ENCODE peak calls at places on chromosomes 2 and 18, in five cellular contexts. C is colonic mucosa, O is tibial artery, T is GM23338, N is WERI-Rb-1. R is an unnamed sample.

GRCh38 chr2:177282101-177282573 is 17.6 kb upstream of the NFE2L2 start:
- DNase-seq in C (no peak), O (no peak), T (no peak), N (no peak), R (no peak)

GRCh38 chr18:75129717-75130477 is 79.0 kb downstream of the PTGR3 start:
- DNase-seq in C (peak; percentile 14), O (no peak), T (no peak), N (peak; percentile 4), R (no peak)

GRCh38 chr2:155099784-155100183 is 401.3 kb downstream of the KCNJ3 start:
- DNase-seq in C (no peak), O (no peak), T (peak; percentile 31), N (no peak), R (peak; percentile 81)

GRCh38 chr2:25323042-25323514 is 18.6 kb downstream of the DNMT3A start:
- DNase-seq in C (no peak), O (no peak), T (peak; percentile 77), N (peak; percentile 65), R (no peak)

GRCh38 chr2:233972941-233973575 is 55.9 kb downstream of the TRPM8 start:
- DNase-seq in C (no peak), O (no peak), T (no peak), N (no peak), R (no peak)

GRCh38 chr2:85772019-85772745 is 18.4 kb downstream of the ATOH8 start:
- DNase-seq in C (peak; percentile 92), O (peak; percentile 99), T (peak; percentile 74), N (peak; percentile 79), R (peak; percentile 95)

GRCh38 chr2:33142874-33143273 is 196.1 kb downstream of the LTBP1 start:
- DNase-seq in C (no peak), O (peak; percentile 29), T (no peak), N (no peak), R (no peak)

GRCh38 chr2:225766431-225766830 is 366.9 kb downstream of the NYAP2 start:
- DNase-seq in C (no peak), O (no peak), T (no peak), N (no peak), R (no peak)

GRCh38 chr18:46211816-46212215 is 107.6 kb downstream of the HAUS1 start:
- DNase-seq in C (no peak), O (no peak), T (no peak), N (no peak), R (no peak)

GRCh38 chr2:240347373-240347940 is 88.0 kb upstream of the GPC1 start:
- DNase-seq in C (no peak), O (no peak), T (no peak), N (no peak), R (no peak)

GRCh38 chr18:47490882-47491281 is 239.4 kb upstream of the SKOR2 start:
- DNase-seq in C (no peak), O (no peak), T (no peak), N (no peak), R (no peak)

GRCh38 chr2:18545384-18545783 is 15.1 kb downstream of the RDH14 start:
- DNase-seq in C (no peak), O (no peak), T (no peak), N (no peak), R (no peak)

GRCh38 chr2:126720031-126720368 is 64.0 kb downstream of the GYPC start:
- DNase-seq in C (no peak), O (no peak), T (no peak), N (no peak), R (no peak)

GRCh38 chr2:200090683-200091082 is 135.3 kb downstream of the MAIP1 start:
- DNase-seq in C (no peak), O (no peak), T (no peak), N (no peak), R (no peak)

GRCh38 chr2:159290289-159290907 is 3.9 kb upstream of the WDSUB1 start:
- DNase-seq in C (peak; percentile 24), O (peak; percentile 31), T (no peak), N (no peak), R (peak; percentile 63)

GRCh38 chr2:74525717-74526648 is at the start of gene DQX1:
- DNase-seq in C (peak; percentile 87), O (no peak), T (peak; percentile 85), N (peak; percentile 50), R (peak; percentile 32)

GRCh38 chr18:34595673-34596072 is 114.4 kb upstream of the DTNA start:
- DNase-seq in C (no peak), O (no peak), T (peak; percentile 75), N (peak; percentile 19), R (peak; percentile 38)

GRCh38 chr2:165015052-165015642 is 59.8 kb upstream of the SLC38A11 start:
- DNase-seq in C (peak; percentile 68), O (peak; percentile 55), T (peak; percentile 83), N (peak; percentile 72), R (peak; percentile 86)

GRCh38 chr2:163191372-163191771 is 352.8 kb upstream of the KCNH7 start:
- DNase-seq in C (no peak), O (no peak), T (peak; percentile 69), N (peak; percentile 29), R (peak; percentile 54)

GRCh38 chr2:39990335-39990734 is 211.3 kb upstream of the THUMPD2 start:
- DNase-seq in C (no peak), O (no peak), T (no peak), N (no peak), R (no peak)

GRCh38 chr2:27351802-27352598 is 4.6 kb downstream of the GTF3C2 start:
- DNase-seq in C (no peak), O (no peak), T (no peak), N (no peak), R (no peak)

GRCh38 chr2:9770308-9771100 is 72.8 kb upstream of the TAF1B start:
- DNase-seq in C (peak; percentile 74), O (peak; percentile 74), T (peak; percentile 92), N (peak; percentile 89), R (peak; percentile 76)

GRCh38 chr2:228318218-228318617 is 136.7 kb upstream of the SPHKAP start:
- DNase-seq in C (peak; percentile 31), O (no peak), T (peak; percentile 82), N (peak; percentile 11), R (peak; percentile 34)

GRCh38 chr2:200873561-200873960 is 9.1 kb upstream of the CLK1 start:
- DNase-seq in C (no peak), O (no peak), T (no peak), N (no peak), R (no peak)

GRCh38 chr2:58497189-58497588 is 256.1 kb upstream of the FANCL start:
- DNase-seq in C (no peak), O (no peak), T (peak; percentile 81), N (no peak), R (no peak)

GRCh38 chr2:134866498-134867099 is 28.2 kb downstream of the ACMSD start:
- DNase-seq in C (no peak), O (no peak), T (no peak), N (no peak), R (no peak)

GRCh38 chr2:39942970-39943369 is 163.9 kb upstream of the THUMPD2 start:
- DNase-seq in C (no peak), O (no peak), T (no peak), N (peak; percentile 31), R (no peak)

GRCh38 chr2:213188971-213189899 is 37.8 kb upstream of the IKZF2 start:
- DNase-seq in C (no peak), O (no peak), T (peak; percentile 88), N (no peak), R (peak; percentile 45)

GRCh38 chr2:204470178-204470620 is 75.1 kb upstream of the PARD3B start:
- DNase-seq in C (no peak), O (no peak), T (no peak), N (no peak), R (no peak)

GRCh38 chr2:4753721-4754120 is 938.5 kb upstream of the SOX11 start:
- DNase-seq in C (no peak), O (no peak), T (no peak), N (no peak), R (no peak)

GRCh38 chr2:2175381-2176090 is 155.5 kb downstream of the MYT1L start:
- DNase-seq in C (no peak), O (no peak), T (no peak), N (no peak), R (no peak)

GRCh38 chr2:135258193-135258592 is 206.1 kb downstream of the RAB3GAP1 start:
- DNase-seq in C (no peak), O (no peak), T (peak; percentile 28), N (peak; percentile 42), R (no peak)

GRCh38 chr2:235444101-235444597 is 49.7 kb upstream of the AGAP1 start:
- DNase-seq in C (peak; percentile 27), O (no peak), T (no peak), N (peak; percentile 62), R (peak; percentile 77)

GRCh38 chr18:71398530-71398929 is 1109.7 kb downstream of the SOCS6 start:
- DNase-seq in C (no peak), O (no peak), T (peak; percentile 1), N (peak; percentile 50), R (peak; percentile 10)

GRCh38 chr2:215951558-215951957 is 61.8 kb downstream of the MREG start:
- DNase-seq in C (no peak), O (no peak), T (no peak), N (no peak), R (no peak)

GRCh38 chr2:199409705-199410104 is 48.0 kb downstream of the SATB2 start:
- DNase-seq in C (no peak), O (no peak), T (no peak), N (no peak), R (no peak)

GRCh38 chr2:74461187-74462053 is 3.2 kb downstream of the WBP1 start:
- DNase-seq in C (no peak), O (no peak), T (peak; percentile 84), N (peak; percentile 60), R (no peak)

GRCh38 chr18:54777118-54777791 is 51.0 kb upstream of the RAB27B start:
- DNase-seq in C (no peak), O (no peak), T (no peak), N (no peak), R (no peak)
- H3K27ac ChIP-seq in C (peak overlapping the region; percentile 4), O (no peak overlapping the region), T (no peak overlapping the region), N (no peak overlapping the region), R (peak overlapping the region; percentile 15)

DNA sequence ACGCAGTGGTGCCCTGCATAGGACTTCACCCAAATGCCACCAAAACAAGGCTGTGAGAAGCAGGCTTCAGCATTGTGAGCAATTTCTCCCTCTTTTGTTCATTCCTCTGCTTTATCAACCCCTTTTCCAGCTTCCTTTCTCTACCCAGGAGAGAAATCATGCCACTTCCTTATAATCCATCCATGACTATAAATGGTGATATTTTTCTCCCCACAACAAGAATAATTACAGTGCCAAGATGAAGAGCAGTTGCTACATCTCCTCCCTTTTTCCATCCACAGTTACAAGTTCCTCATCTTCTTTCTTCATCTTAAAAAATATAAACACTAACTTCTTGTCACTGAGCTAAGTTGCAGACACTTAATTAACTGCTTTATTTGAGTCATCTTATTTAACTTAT is 167.2 kb downstream of the ANTXR1 start:
- DNase-seq in C (no peak), O (no peak), T (no peak), N (no peak), R (no peak)
- H3K27ac ChIP-seq in C (no peak overlapping the region), O (peak overlapping the region; percentile 90), T (no peak overlapping the region), N (no peak overlapping the region), R (no peak overlapping the region)

GRCh38 chr2:35822716-35823115 is 532.9 kb upstream of the CRIM1 start:
- DNase-seq in C (no peak), O (no peak), T (peak; percentile 75), N (no peak), R (no peak)
- H3K27ac ChIP-seq in C (no peak overlapping the region), O (no peak overlapping the region), T (peak overlapping the region; percentile 28), N (no peak overlapping the region), R (no peak overlapping the region)

DNA sequence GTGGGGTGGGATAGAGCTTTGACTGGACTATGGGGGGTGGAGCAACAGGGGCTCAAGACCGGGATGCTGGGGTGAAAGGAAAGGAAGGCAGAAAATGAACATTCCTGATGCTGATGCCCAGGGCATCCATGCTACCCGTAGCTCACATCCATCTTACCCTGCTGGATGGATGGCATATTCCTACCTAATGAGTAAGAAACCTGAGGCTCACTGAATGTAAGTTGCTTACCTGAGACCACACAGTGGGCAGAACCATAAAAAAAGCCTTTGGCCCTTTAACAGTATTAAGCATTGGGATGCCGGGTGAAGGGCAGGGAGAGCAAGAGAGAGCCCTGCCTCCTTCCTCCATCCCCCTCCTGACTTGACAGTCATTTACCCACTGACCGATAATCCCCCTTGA is 105.7 kb upstream of the HS6ST1 start:
- DNase-seq in C (no peak), O (no peak), T (no peak), N (peak; percentile 32), R (no peak)
- H3K27ac ChIP-seq in C (no peak overlapping the region), O (peak overlapping the region; percentile 62), T (no peak overlapping the region), N (no peak overlapping the region), R (no peak overlapping the region)

R was measured in hepatocyte.